ENCODE peak calls at places on chromosome 12, in four cellular contexts. Y, H, I and L are unnamed samples.

GRCh38 chr12:65220761-65221160 is 51.4 kb downstream of the LEMD3 start:
- DNase-seq in Y (no peak), H (no peak), I (no peak), L (no peak)

GRCh38 chr12:39464976-39465375 is 22.1 kb upstream of the KIF21A start:
- DNase-seq in H (no peak), Y (no peak), I (no peak), L (peak)

GRCh38 chr12:47829584-47829983 is 9.9 kb upstream of the HDAC7 start:
- DNase-seq in I (no peak), H (no peak), Y (no peak), L (no peak)

GRCh38 chr12:109738209-109738608 is 24.6 kb downstream of the FAM222A start:
- DNase-seq in Y (peak), H (no peak), I (no peak), L (no peak)

GRCh38 chr12:68760806-68761441 is 14.9 kb downstream of the SLC35E3 start:
- DNase-seq in Y (no peak), H (no peak), I (no peak), L (no peak)

GRCh38 chr12:90854136-90854689 is 100.8 kb downstream of the CCER1 start:
- DNase-seq in I (no peak), H (no peak), Y (peak), L (peak)

GRCh38 chr12:71475280-71475679 is 35.7 kb downstream of the LGR5 start:
- DNase-seq in Y (no peak), H (no peak), I (no peak), L (no peak)

GRCh38 chr12:104671407-104672095 is 214.8 kb downstream of the CHST11 start:
- DNase-seq in H (peak), I (peak), Y (peak), L (peak)